ENCODE peak calls at places on chromosomes 5 and 9, in seven cellular contexts. One of them, this sample, is unnamed.

GRCh38 chr9:6305954-6306563 is 22.1 kb upstream of the TPD52L3 start:
- DNase-seq in left ventricle myocardium inferior: no peak
- DNase-seq in H1: no peak
- DNase-seq in heart right ventricle: no peak
- DNase-seq in kidney epithelial cell: peak; percentile 10
- DNase-seq in cardiac muscle cell: peak; percentile 39
- DNase-seq in breast epithelium: no peak
- DNase-seq in this sample: no peak

GRCh38 chr5:57441557-57441956 is 41.1 kb downstream of the ACTBL2 start:
- DNase-seq in cardiac muscle cell: no peak
- DNase-seq in breast epithelium: no peak
- DNase-seq in H1: no peak
- DNase-seq in kidney epithelial cell: peak; percentile 96
- DNase-seq in left ventricle myocardium inferior: no peak
- DNase-seq in heart right ventricle: no peak
- DNase-seq in this sample: peak; percentile 95

GRCh38 chr9:137543237-137543963 is 6.8 kb downstream of the PNPLA7 start:
- DNase-seq in cardiac muscle cell: no peak
- DNase-seq in H1: no peak
- DNase-seq in heart right ventricle: no peak
- DNase-seq in kidney epithelial cell: no peak
- DNase-seq in left ventricle myocardium inferior: no peak
- DNase-seq in breast epithelium: no peak
- DNase-seq in this sample: no peak

GRCh38 chr9:69542048-69542447 is 130.1 kb downstream of the APBA1 start:
- DNase-seq in heart right ventricle: no peak
- DNase-seq in cardiac muscle cell: no peak
- DNase-seq in breast epithelium: no peak
- DNase-seq in left ventricle myocardium inferior: no peak
- DNase-seq in kidney epithelial cell: no peak
- DNase-seq in H1: no peak
- DNase-seq in this sample: no peak

GRCh38 chr9:37678789-37679273 is 28.1 kb downstream of the FRMPD1 start:
- DNase-seq in heart right ventricle: no peak
- DNase-seq in breast epithelium: no peak
- DNase-seq in left ventricle myocardium inferior: no peak
- DNase-seq in cardiac muscle cell: no peak
- DNase-seq in H1: no peak
- DNase-seq in kidney epithelial cell: no peak
- DNase-seq in this sample: no peak

GRCh38 chr5:174608631-174609097 is 115.7 kb upstream of the MSX2 start:
- DNase-seq in left ventricle myocardium inferior: peak; percentile 25
- DNase-seq in heart right ventricle: peak; percentile 25
- DNase-seq in kidney epithelial cell: no peak
- DNase-seq in H1: no peak
- DNase-seq in breast epithelium: no peak
- DNase-seq in cardiac muscle cell: peak; percentile 28
- DNase-seq in this sample: no peak

GRCh38 chr5:113090336-113091106 is 113.9 kb downstream of the DCP2 start:
- DNase-seq in kidney epithelial cell: no peak
- DNase-seq in breast epithelium: no peak
- DNase-seq in H1: no peak
- DNase-seq in cardiac muscle cell: no peak
- DNase-seq in left ventricle myocardium inferior: no peak
- DNase-seq in heart right ventricle: no peak
- DNase-seq in this sample: no peak

GRCh38 chr9:38641985-38642864 is 21.8 kb upstream of the ANKRD18A start:
- DNase-seq in cardiac muscle cell: peak; percentile 54
- DNase-seq in heart right ventricle: no peak
- DNase-seq in H1: no peak
- DNase-seq in left ventricle myocardium inferior: no peak
- DNase-seq in breast epithelium: no peak
- DNase-seq in kidney epithelial cell: no peak
- DNase-seq in this sample: no peak

GRCh38 chr9:113589890-113590289 is 126.4 kb downstream of the RGS3 start:
- DNase-seq in heart right ventricle: no peak
- DNase-seq in kidney epithelial cell: no peak
- DNase-seq in breast epithelium: no peak
- DNase-seq in left ventricle myocardium inferior: no peak
- DNase-seq in cardiac muscle cell: no peak
- DNase-seq in H1: no peak
- DNase-seq in this sample: no peak

GRCh38 chr5:16690243-16690839 is 73.5 kb upstream of the RETREG1 start:
- DNase-seq in heart right ventricle: no peak
- DNase-seq in H1: no peak
- DNase-seq in breast epithelium: no peak
- DNase-seq in kidney epithelial cell: no peak
- DNase-seq in left ventricle myocardium inferior: no peak
- DNase-seq in cardiac muscle cell: peak; percentile 66
- DNase-seq in this sample: no peak

GRCh38 chr9:36873247-36873875 is 160.7 kb downstream of the PAX5 start:
- DNase-seq in H1: no peak
- DNase-seq in breast epithelium: peak; percentile 67
- DNase-seq in left ventricle myocardium inferior: peak; percentile 42
- DNase-seq in heart right ventricle: peak; percentile 45
- DNase-seq in cardiac muscle cell: peak; percentile 79
- DNase-seq in kidney epithelial cell: no peak
- DNase-seq in this sample: peak; percentile 8

GRCh38 chr9:104494808-104495207 is 9.3 kb upstream of the OR13F1 start:
- DNase-seq in heart right ventricle: no peak
- DNase-seq in kidney epithelial cell: no peak
- DNase-seq in H1: no peak
- DNase-seq in left ventricle myocardium inferior: no peak
- DNase-seq in breast epithelium: no peak
- DNase-seq in cardiac muscle cell: peak; percentile 2
- DNase-seq in this sample: no peak

GRCh38 chr5:153641183-153641688 is 150.8 kb downstream of the GRIA1 start:
- DNase-seq in cardiac muscle cell: peak; percentile 21
- DNase-seq in kidney epithelial cell: no peak
- DNase-seq in heart right ventricle: no peak
- DNase-seq in breast epithelium: no peak
- DNase-seq in H1: no peak
- DNase-seq in left ventricle myocardium inferior: no peak
- DNase-seq in this sample: no peak

GRCh38 chr9:7216004-7216821 is 458.4 kb downstream of the KDM4C start:
- DNase-seq in left ventricle myocardium inferior: no peak
- DNase-seq in breast epithelium: no peak
- DNase-seq in cardiac muscle cell: no peak
- DNase-seq in heart right ventricle: no peak
- DNase-seq in H1: no peak
- DNase-seq in kidney epithelial cell: no peak
- DNase-seq in this sample: peak; percentile 28

GRCh38 chr5:157860898-157861894 is 2.3 kb upstream of the CLINT1 start:
- DNase-seq in H1: no peak
- DNase-seq in heart right ventricle: no peak
- DNase-seq in breast epithelium: no peak
- DNase-seq in left ventricle myocardium inferior: no peak
- DNase-seq in kidney epithelial cell: no peak
- DNase-seq in cardiac muscle cell: no peak
- DNase-seq in this sample: no peak

GRCh38 chr5:35319231-35320002 is 89.1 kb upstream of the PRLR start:
- DNase-seq in breast epithelium: no peak
- DNase-seq in kidney epithelial cell: peak; percentile 56
- DNase-seq in cardiac muscle cell: no peak
- DNase-seq in heart right ventricle: peak; percentile 23
- DNase-seq in left ventricle myocardium inferior: peak; percentile 39
- DNase-seq in H1: no peak
- DNase-seq in this sample: peak; percentile 9

GRCh38 chr9:16126042-16126441 is 573.2 kb downstream of the CCDC171 start:
- DNase-seq in kidney epithelial cell: no peak
- DNase-seq in H1: no peak
- DNase-seq in breast epithelium: no peak
- DNase-seq in cardiac muscle cell: no peak
- DNase-seq in left ventricle myocardium inferior: no peak
- DNase-seq in heart right ventricle: no peak
- DNase-seq in this sample: no peak

GRCh38 chr9:37503736-37504135 is 18.0 kb downstream of the POLR1E start:
- DNase-seq in H1: no peak
- DNase-seq in left ventricle myocardium inferior: no peak
- DNase-seq in breast epithelium: no peak
- DNase-seq in kidney epithelial cell: no peak
- DNase-seq in cardiac muscle cell: no peak
- DNase-seq in heart right ventricle: no peak
- DNase-seq in this sample: no peak

GRCh38 chr9:85212887-85213286 is 528.9 kb downstream of the AGTPBP1 start:
- DNase-seq in H1: no peak
- DNase-seq in heart right ventricle: no peak
- DNase-seq in cardiac muscle cell: no peak
- DNase-seq in kidney epithelial cell: peak; percentile 72
- DNase-seq in left ventricle myocardium inferior: no peak
- DNase-seq in breast epithelium: no peak
- DNase-seq in this sample: peak; percentile 48

GRCh38 chr5:56273376-56274005 is 40.4 kb upstream of the ANKRD55 start:
- DNase-seq in kidney epithelial cell: no peak
- DNase-seq in left ventricle myocardium inferior: no peak
- DNase-seq in H1: no peak
- DNase-seq in cardiac muscle cell: no peak
- DNase-seq in heart right ventricle: no peak
- DNase-seq in breast epithelium: no peak
- DNase-seq in this sample: no peak

GRCh38 chr5:4081466-4081865 is 485.8 kb downstream of the IRX1 start:
- DNase-seq in heart right ventricle: no peak
- DNase-seq in H1: no peak
- DNase-seq in left ventricle myocardium inferior: no peak
- DNase-seq in kidney epithelial cell: no peak
- DNase-seq in breast epithelium: no peak
- DNase-seq in cardiac muscle cell: no peak
- DNase-seq in this sample: no peak

GRCh38 chr5:173648308-173648866 is 31.9 kb upstream of the BOD1 start:
- DNase-seq in breast epithelium: no peak
- DNase-seq in cardiac muscle cell: no peak
- DNase-seq in left ventricle myocardium inferior: no peak
- DNase-seq in H1: no peak
- DNase-seq in heart right ventricle: no peak
- DNase-seq in kidney epithelial cell: no peak
- DNase-seq in this sample: no peak

GRCh38 chr9:32587901-32588300 is 14.9 kb upstream of the NDUFB6 start:
- DNase-seq in left ventricle myocardium inferior: no peak
- DNase-seq in heart right ventricle: no peak
- DNase-seq in H1: no peak
- DNase-seq in cardiac muscle cell: no peak
- DNase-seq in kidney epithelial cell: no peak
- DNase-seq in breast epithelium: no peak
- DNase-seq in this sample: no peak

GRCh38 chr5:62342476-62342837 is 36.5 kb downstream of the KIF2A start:
- DNase-seq in kidney epithelial cell: no peak
- DNase-seq in breast epithelium: no peak
- DNase-seq in cardiac muscle cell: no peak
- DNase-seq in heart right ventricle: no peak
- DNase-seq in left ventricle myocardium inferior: no peak
- DNase-seq in H1: no peak
- DNase-seq in this sample: no peak

GRCh38 chr9:88995205-88995604 is 3.9 kb downstream of the S1PR3 start:
- DNase-seq in H1: no peak
- DNase-seq in left ventricle myocardium inferior: no peak
- DNase-seq in breast epithelium: no peak
- DNase-seq in kidney epithelial cell: no peak
- DNase-seq in heart right ventricle: no peak
- DNase-seq in cardiac muscle cell: no peak
- DNase-seq in this sample: no peak
- H3K4me3 ChIP-seq in H1: no peak overlapping the region
- H3K4me3 ChIP-seq in left ventricle myocardium inferior: peak overlapping the region; percentile 86
- H3K4me3 ChIP-seq in breast epithelium: no peak overlapping the region
- H3K4me3 ChIP-seq in kidney epithelial cell: no peak overlapping the region
- H3K4me3 ChIP-seq in heart right ventricle: peak overlapping the region; percentile 75
- H3K4me3 ChIP-seq in cardiac muscle cell: no peak overlapping the region
- H3K4me3 ChIP-seq in this sample: peak overlapping the region; percentile 73

DNA sequence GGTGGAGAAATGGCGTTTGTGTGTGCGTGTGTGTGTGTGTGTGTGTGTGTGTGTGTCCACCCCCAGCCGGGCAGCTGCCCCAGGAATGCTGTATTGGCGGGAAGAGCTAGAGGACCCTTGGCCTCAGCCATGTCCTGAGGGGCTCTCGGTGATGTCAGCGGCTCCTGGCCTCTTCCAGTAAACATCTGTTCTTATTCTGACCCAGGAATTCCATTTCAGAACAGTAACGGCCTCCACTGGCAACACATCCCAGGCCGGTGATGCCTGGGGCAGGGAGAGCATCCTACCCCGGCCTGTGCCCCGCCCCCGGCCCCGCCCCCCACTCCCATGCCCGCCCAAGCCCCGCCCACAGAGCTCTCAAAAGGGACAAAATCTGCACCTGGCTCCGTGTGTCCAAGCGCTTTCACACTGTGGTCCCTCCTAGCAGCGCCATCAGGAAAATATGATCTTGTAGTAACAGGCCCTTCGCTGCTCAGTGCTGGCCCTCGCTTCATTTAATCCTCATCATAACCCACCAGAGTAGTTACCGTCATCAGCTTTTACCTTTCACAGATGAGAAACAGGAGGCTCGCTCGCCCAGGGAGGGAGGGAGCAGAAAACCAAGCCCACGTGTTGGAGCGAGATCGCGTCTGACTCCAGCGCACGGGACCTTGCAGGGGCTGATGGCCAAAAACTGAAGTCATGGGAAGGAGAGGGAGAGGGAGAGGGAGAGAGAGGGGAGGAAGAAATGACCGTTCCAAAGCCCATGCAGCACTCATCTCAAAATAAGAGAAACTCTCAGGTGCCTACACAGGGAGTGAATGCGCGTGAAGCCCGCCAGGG is 18.9 kb downstream of the ADAMTS2 start:
- DNase-seq in kidney epithelial cell: no peak
- DNase-seq in left ventricle myocardium inferior: peak; percentile 70
- DNase-seq in H1: no peak
- DNase-seq in breast epithelium: no peak
- DNase-seq in heart right ventricle: peak; percentile 59
- DNase-seq in cardiac muscle cell: no peak
- DNase-seq in this sample: peak; percentile 96
- H3K4me3 ChIP-seq in kidney epithelial cell: no peak overlapping the region
- H3K4me3 ChIP-seq in left ventricle myocardium inferior: no peak overlapping the region
- H3K4me3 ChIP-seq in H1: peak overlapping the region; percentile 48
- H3K4me3 ChIP-seq in breast epithelium: peak overlapping the region; percentile 25
- H3K4me3 ChIP-seq in heart right ventricle: no peak overlapping the region
- H3K4me3 ChIP-seq in cardiac muscle cell: no peak overlapping the region
- H3K4me3 ChIP-seq in this sample: no peak overlapping the region

DNA sequence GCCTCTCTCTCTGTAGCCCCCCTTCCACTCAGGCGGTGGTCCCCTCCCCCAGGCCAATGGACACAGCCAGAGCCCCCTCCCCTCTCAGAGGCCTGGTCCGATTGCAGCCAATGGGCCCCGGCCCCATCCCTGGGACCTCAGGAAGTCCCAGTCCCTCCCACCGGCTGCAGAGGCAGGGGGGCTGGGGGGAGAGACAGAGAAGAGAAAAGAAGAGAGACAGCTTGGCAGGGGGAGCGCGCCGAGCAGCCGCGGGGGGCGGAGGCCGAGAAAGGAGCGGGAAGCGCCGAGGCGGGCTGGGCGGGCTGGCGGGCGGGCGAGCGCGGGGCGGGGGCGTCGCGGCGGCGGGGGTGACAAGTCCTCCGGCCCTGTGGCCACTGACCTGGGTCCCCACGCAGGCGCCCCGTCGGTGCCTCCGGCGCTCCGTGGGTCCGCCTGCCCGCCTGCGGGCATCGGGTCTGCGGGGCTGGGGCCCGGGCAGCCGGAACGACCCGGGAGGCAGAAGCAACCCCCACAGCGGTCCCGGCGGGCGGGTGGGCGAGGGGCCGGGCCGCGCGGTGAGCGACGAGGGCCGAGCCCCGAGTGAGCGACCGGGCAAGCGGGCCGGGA is 11.8 kb downstream of the CNTFR start:
- DNase-seq in heart right ventricle: no peak
- DNase-seq in kidney epithelial cell: no peak
- DNase-seq in H1: no peak
- DNase-seq in breast epithelium: no peak
- DNase-seq in cardiac muscle cell: no peak
- DNase-seq in left ventricle myocardium inferior: no peak
- DNase-seq in this sample: no peak
- H3K4me3 ChIP-seq in heart right ventricle: peak overlapping the region; percentile 33
- H3K4me3 ChIP-seq in kidney epithelial cell: no peak overlapping the region
- H3K4me3 ChIP-seq in H1: peak overlapping the region; percentile 24
- H3K4me3 ChIP-seq in breast epithelium: peak overlapping the region; percentile 67
- H3K4me3 ChIP-seq in cardiac muscle cell: peak overlapping the region; percentile 14
- H3K4me3 ChIP-seq in left ventricle myocardium inferior: peak overlapping the region; percentile 57
- H3K4me3 ChIP-seq in this sample: peak overlapping the region; percentile 27

GRCh38 chr9:116154334-116154975 is 864 bp downstream of the PAPPA start:
- DNase-seq in cardiac muscle cell: peak; percentile 76
- DNase-seq in heart right ventricle: peak; percentile 24
- DNase-seq in breast epithelium: no peak
- DNase-seq in left ventricle myocardium inferior: peak; percentile 22
- DNase-seq in H1: no peak
- DNase-seq in kidney epithelial cell: no peak
- DNase-seq in this sample: no peak
- H3K4me3 ChIP-seq in cardiac muscle cell: peak overlapping the region; percentile 73
- H3K4me3 ChIP-seq in heart right ventricle: peak overlapping the region; percentile 60
- H3K4me3 ChIP-seq in breast epithelium: peak overlapping the region; percentile 78
- H3K4me3 ChIP-seq in left ventricle myocardium inferior: peak overlapping the region; percentile 72
- H3K4me3 ChIP-seq in H1: peak overlapping the region; percentile 49
- H3K4me3 ChIP-seq in kidney epithelial cell: peak overlapping the region; percentile 57
- H3K4me3 ChIP-seq in this sample: peak overlapping the region; percentile 74